ENCODE peak calls at places on chromosomes 13 and 19, in eight cellular contexts. W, N, K, S, E, T, L and Z are unnamed samples.

GRCh38 chr19:48506138-48506733 is 5.4 kb downstream of the LMTK3 start:
- DNase-seq in E (peak), L (no peak), T (no peak), S (no peak), W (no peak), N (no peak), K (no peak), Z (peak)

GRCh38 chr13:65417953-65418352 is 1812.2 kb downstream of the PCDH9 start:
- DNase-seq in W (no peak), T (no peak), E (peak), K (no peak), S (no peak), N (no peak), L (no peak), Z (no peak)

GRCh38 chr19:56566904-56567273 is 379 bp upstream of the ZNF470 start:
- DNase-seq in L (no peak), E (no peak), T (peak), S (peak), W (no peak), K (peak), N (peak), Z (no peak)

GRCh38 chr19:19110410-19111137 is 27.7 kb downstream of the TMEM161A start:
- DNase-seq in E (no peak), K (no peak), T (no peak), L (no peak), N (no peak), S (no peak), W (no peak), Z (no peak)

GRCh38 chr13:113959198-113959597 is 14.7 kb downstream of the C13orf46 start:
- DNase-seq in E (no peak), N (peak), S (no peak), W (no peak), T (no peak), K (no peak), L (no peak), Z (no peak)

GRCh38 chr19:41860419-41861097 is 503 bp downstream of the RPS19 start:
- DNase-seq in W (no peak), E (no peak), S (no peak), N (no peak), L (no peak), T (no peak), K (no peak), Z (peak)

GRCh38 chr19:49390978-49391304 is 2.9 kb downstream of the KASH5 start:
- DNase-seq in N (no peak), L (no peak), S (no peak), K (no peak), E (no peak), W (no peak), T (peak), Z (no peak)

GRCh38 chr13:20035130-20035529 is 76.6 kb downstream of the ZMYM2 start:
- DNase-seq in T (no peak), E (peak), W (no peak), K (no peak), S (no peak), L (no peak), N (no peak), Z (peak)

GRCh38 chr19:33216198-33216830 is 9.3 kb downstream of the SLC7A10 start:
- DNase-seq in L (no peak), K (no peak), N (no peak), W (no peak), E (no peak), S (no peak), T (no peak), Z (no peak)

GRCh38 chr19:12987781-12988180 is 7.5 kb upstream of the NFIX start:
- DNase-seq in T (no peak), W (no peak), S (no peak), L (no peak), K (no peak), N (no peak), E (no peak), Z (no peak)

GRCh38 chr13:110244096-110244830 is 62.7 kb downstream of the COL4A1 start:
- DNase-seq in W (no peak), S (no peak), T (no peak), K (no peak), E (no peak), N (no peak), L (no peak), Z (peak)

GRCh38 chr19:14890616-14891379 is 4.9 kb upstream of the OR7A17 start:
- DNase-seq in E (no peak), S (no peak), N (no peak), T (no peak), W (no peak), K (no peak), L (no peak), Z (no peak)

GRCh38 chr19:8265872-8266271 is 42.3 kb downstream of the CD320 start:
- DNase-seq in L (no peak), T (peak), K (no peak), N (no peak), E (no peak), S (no peak), W (no peak), Z (no peak)

GRCh38 chr13:113123226-113124150 is 889 bp downstream of the F10 start:
- DNase-seq in N (no peak), S (no peak), W (no peak), L (no peak), K (no peak), E (no peak), T (no peak), Z (no peak)

GRCh38 chr19:2033825-2034159 is 17.3 kb downstream of the MKNK2 start:
- DNase-seq in S (no peak), L (no peak), T (no peak), N (no peak), W (no peak), E (no peak), K (no peak), Z (no peak)

GRCh38 chr13:85806553-85807175 is 7.4 kb upstream of the SLITRK6 start:
- DNase-seq in E (peak), S (no peak), W (peak), N (no peak), K (no peak), T (no peak), L (peak), Z (peak)

GRCh38 chr13:114105351-114106225 is 26.8 kb downstream of the RASA3 start:
- DNase-seq in L (no peak), N (no peak), T (no peak), W (no peak), S (no peak), E (no peak), K (no peak), Z (peak)

GRCh38 chr19:39817888-39818561 is 15.9 kb downstream of the DYRK1B start:
- DNase-seq in E (no peak), N (no peak), L (no peak), T (no peak), W (no peak), K (no peak), S (no peak), Z (no peak)

GRCh38 chr13:112545866-112546265 is 42.1 kb downstream of the TUBGCP3 start:
- DNase-seq in W (peak), K (no peak), T (no peak), N (no peak), L (peak), E (peak), S (no peak), Z (peak)

GRCh38 chr13:20387441-20387971 is 138.2 kb downstream of the CRYL1 start:
- DNase-seq in K (no peak), E (no peak), L (no peak), N (peak), T (no peak), S (no peak), W (no peak), Z (peak)

GRCh38 chr19:40144151-40144550 is 47.1 kb upstream of the MAP3K10 start:
- DNase-seq in L (no peak), T (no peak), W (no peak), K (no peak), S (no peak), N (no peak), E (no peak), Z (no peak)

GRCh38 chr19:27744926-27745844 is 1467.8 kb downstream of the UQCRFS1 start:
- DNase-seq in L (no peak), K (no peak), S (no peak), E (no peak), N (peak), T (no peak), W (no peak), Z (no peak)

GRCh38 chr13:99314640-99315176 is 7.5 kb upstream of the GPR183 start:
- DNase-seq in K (no peak), L (no peak), S (no peak), W (no peak), N (no peak), E (peak), T (no peak), Z (peak)

GRCh38 chr13:41766439-41766838 is 194.5 kb downstream of the VWA8 start:
- DNase-seq in S (no peak), L (no peak), T (no peak), E (no peak), N (no peak), W (no peak), K (no peak), Z (no peak)

GRCh38 chr13:98476106-98476505 is 100.8 kb downstream of the STK24 start:
- DNase-seq in N (no peak), K (no peak), E (no peak), T (no peak), S (no peak), L (no peak), W (no peak), Z (no peak)

GRCh38 chr13:94860981-94861407 is 148.6 kb upstream of the SOX21 start:
- DNase-seq in W (no peak), S (no peak), K (no peak), N (no peak), L (no peak), T (no peak), E (peak), Z (peak)

GRCh38 chr19:41426952-41427646 is at the start of gene B3GNT8:
- DNase-seq in N (peak), E (peak), L (no peak), T (peak), S (peak), K (no peak), W (no peak), Z (peak)

GRCh38 chr13:38409771-38410170 is 60.1 kb downstream of the UFM1 start:
- DNase-seq in E (no peak), S (no peak), N (no peak), L (no peak), W (no peak), T (no peak), K (no peak), Z (no peak)

GRCh38 chr19:29587518-29587986 is 18.5 kb upstream of the POP4 start:
- DNase-seq in S (no peak), E (no peak), K (no peak), L (no peak), T (no peak), W (no peak), N (no peak), Z (peak)

GRCh38 chr19:38004505-38005223 is 97.7 kb downstream of the SIPA1L3 start:
- DNase-seq in S (peak), K (peak), W (peak), E (peak), T (peak), L (peak), N (peak), Z (peak)

GRCh38 chr13:50831510-50831909 is 12.0 kb downstream of the DLEU7 start:
- DNase-seq in W (no peak), S (no peak), T (no peak), L (no peak), E (no peak), K (no peak), N (no peak), Z (no peak)

GRCh38 chr19:19451429-19452240 is 46.2 kb downstream of the GATAD2A start:
- DNase-seq in E (no peak), T (no peak), N (no peak), S (no peak), L (no peak), K (no peak), W (no peak), Z (no peak)

GRCh38 chr13:39811051-39811450 is 155.6 kb downstream of the COG6 start:
- DNase-seq in K (no peak), T (no peak), E (no peak), W (no peak), N (no peak), L (no peak), S (no peak), Z (no peak)

GRCh38 chr13:39811696-39812095 is 156.2 kb downstream of the COG6 start:
- DNase-seq in W (no peak), L (no peak), N (no peak), T (no peak), K (no peak), S (no peak), E (no peak), Z (no peak)

GRCh38 chr13:39809466-39809865 is 154.0 kb downstream of the COG6 start:
- DNase-seq in N (no peak), T (no peak), W (no peak), K (no peak), S (no peak), E (no peak), L (no peak), Z (no peak)

GRCh38 chr13:39815345-39816111 is 160.1 kb downstream of the COG6 start:
- DNase-seq in T (no peak), S (no peak), N (no peak), L (no peak), W (no peak), E (peak), K (no peak), Z (peak)

GRCh38 chr13:39810091-39810877 is 154.8 kb downstream of the COG6 start:
- DNase-seq in W (no peak), L (no peak), E (peak), N (no peak), T (no peak), S (no peak), K (no peak), Z (no peak)
- TF ChIP-seq CTCF in W (no peak), L (no peak), E (peak), N (no peak), T (no peak), S (no peak), K (no peak), Z (no peak)

GRCh38 chr19:53960886-53961285 is 1.9 kb upstream of the CACNG8 start:
- DNase-seq in E (no peak), W (no peak), N (no peak), L (no peak), S (no peak), T (no peak), K (no peak), Z (no peak)
- H3K4me3 ChIP-seq in E (peak), W (no peak), N (no peak), L (no peak), S (no peak), T (no peak), K (no peak), Z (no peak)

GRCh38 chr13:23707674-23708073 is 137.5 kb downstream of the TNFRSF19 start:
- DNase-seq in E (peak), T (no peak), S (no peak), W (no peak), K (no peak), N (no peak), L (no peak), Z (peak)
- TF ChIP-seq CTCF in E (peak), T (no peak), S (peak), W (peak), K (peak), N (no peak), L (no peak), Z (peak)

GRCh38 chr13:30466841-30467252 is 1.1 kb upstream of the HMGB1 start:
- DNase-seq in S (no peak), E (no peak), T (no peak), W (no peak), K (no peak), N (no peak), L (no peak), Z (no peak)
- H3K4me3 ChIP-seq in S (no peak), E (no peak), T (no peak), W (no peak), K (no peak), N (no peak), L (no peak), Z (no peak)